ENCODE peak calls at places on chromosomes 16 and 17, in eight cellular contexts. One of them, this sample, is unnamed.

GRCh38 chr17:4304417-4305027 is 40.7 kb upstream of the ANKFY1 start:
- DNase-seq in ovary: no peak
- DNase-seq in right lobe of liver: no peak
- DNase-seq in cardiac muscle cell: peak; percentile 61
- DNase-seq in tibial nerve: peak; percentile 81
- DNase-seq in aorta: peak; percentile 47
- DNase-seq in A673: peak; percentile 68
- DNase-seq in naive thymus-derived CD4-positive, alpha-beta T cell: peak; percentile 53
- DNase-seq in this sample: peak; percentile 42

GRCh38 chr17:21166599-21167265 is 40.0 kb downstream of the DHRS7B start:
- DNase-seq in ovary: no peak
- DNase-seq in right lobe of liver: no peak
- DNase-seq in cardiac muscle cell: peak; percentile 69
- DNase-seq in tibial nerve: no peak
- DNase-seq in aorta: no peak
- DNase-seq in A673: no peak
- DNase-seq in naive thymus-derived CD4-positive, alpha-beta T cell: no peak
- DNase-seq in this sample: no peak

GRCh38 chr17:45129426-45129939 is 2.8 kb downstream of the PLCD3 start:
- DNase-seq in ovary: peak; percentile 64
- DNase-seq in right lobe of liver: no peak
- DNase-seq in cardiac muscle cell: no peak
- DNase-seq in tibial nerve: no peak
- DNase-seq in aorta: no peak
- DNase-seq in A673: no peak
- DNase-seq in naive thymus-derived CD4-positive, alpha-beta T cell: no peak
- DNase-seq in this sample: peak; percentile 98

GRCh38 chr17:75344664-75345063 is 55.4 kb upstream of the SLC25A19 start:
- DNase-seq in ovary: no peak
- DNase-seq in right lobe of liver: peak; percentile 13
- DNase-seq in cardiac muscle cell: no peak
- DNase-seq in tibial nerve: no peak
- DNase-seq in aorta: no peak
- DNase-seq in A673: no peak
- DNase-seq in naive thymus-derived CD4-positive, alpha-beta T cell: no peak
- DNase-seq in this sample: peak; percentile 75

GRCh38 chr16:55370762-55371482 is 46.9 kb downstream of the IRX6 start:
- DNase-seq in ovary: peak; percentile 59
- DNase-seq in right lobe of liver: peak; percentile 51
- DNase-seq in cardiac muscle cell: peak; percentile 45
- DNase-seq in tibial nerve: peak; percentile 51
- DNase-seq in aorta: peak; percentile 82
- DNase-seq in A673: peak; percentile 55
- DNase-seq in naive thymus-derived CD4-positive, alpha-beta T cell: no peak
- DNase-seq in this sample: peak; percentile 80

GRCh38 chr16:73011926-73012325 is 36.0 kb downstream of the ZFHX3 start:
- DNase-seq in ovary: no peak
- DNase-seq in right lobe of liver: no peak
- DNase-seq in cardiac muscle cell: no peak
- DNase-seq in tibial nerve: no peak
- DNase-seq in aorta: no peak
- DNase-seq in A673: no peak
- DNase-seq in naive thymus-derived CD4-positive, alpha-beta T cell: no peak
- DNase-seq in this sample: no peak

GRCh38 chr17:82158825-82159224 is 53.8 kb downstream of the CCDC57 start:
- DNase-seq in ovary: no peak
- DNase-seq in right lobe of liver: no peak
- DNase-seq in cardiac muscle cell: no peak
- DNase-seq in tibial nerve: no peak
- DNase-seq in aorta: no peak
- DNase-seq in A673: no peak
- DNase-seq in naive thymus-derived CD4-positive, alpha-beta T cell: no peak
- DNase-seq in this sample: no peak

GRCh38 chr17:82222816-82223215 is 6.0 kb upstream of the SLC16A3 start:
- DNase-seq in ovary: no peak
- DNase-seq in right lobe of liver: no peak
- DNase-seq in cardiac muscle cell: peak; percentile 60
- DNase-seq in tibial nerve: no peak
- DNase-seq in aorta: no peak
- DNase-seq in A673: no peak
- DNase-seq in naive thymus-derived CD4-positive, alpha-beta T cell: no peak
- DNase-seq in this sample: peak; percentile 73

GRCh38 chr16:75794426-75794825 is 68.1 kb upstream of the CPHXL start:
- DNase-seq in ovary: no peak
- DNase-seq in right lobe of liver: no peak
- DNase-seq in cardiac muscle cell: no peak
- DNase-seq in tibial nerve: no peak
- DNase-seq in aorta: no peak
- DNase-seq in A673: no peak
- DNase-seq in naive thymus-derived CD4-positive, alpha-beta T cell: no peak
- DNase-seq in this sample: no peak

GRCh38 chr17:50055055-50055425 is 870 bp upstream of the ITGA3 start:
- DNase-seq in ovary: no peak
- DNase-seq in right lobe of liver: no peak
- DNase-seq in cardiac muscle cell: no peak
- DNase-seq in tibial nerve: no peak
- DNase-seq in aorta: no peak
- DNase-seq in A673: no peak
- DNase-seq in naive thymus-derived CD4-positive, alpha-beta T cell: peak; percentile 16
- DNase-seq in this sample: peak; percentile 72

GRCh38 chr17:19386276-19386863 is 620 bp downstream of the MFAP4 start:
- DNase-seq in ovary: peak; percentile 68
- DNase-seq in right lobe of liver: peak; percentile 62
- DNase-seq in cardiac muscle cell: peak; percentile 85
- DNase-seq in tibial nerve: peak; percentile 69
- DNase-seq in aorta: peak; percentile 86
- DNase-seq in A673: peak; percentile 44
- DNase-seq in naive thymus-derived CD4-positive, alpha-beta T cell: no peak
- DNase-seq in this sample: no peak

GRCh38 chr17:66711936-66712335 is 123.0 kb upstream of the CACNG5 start:
- DNase-seq in ovary: no peak
- DNase-seq in right lobe of liver: no peak
- DNase-seq in cardiac muscle cell: no peak
- DNase-seq in tibial nerve: peak; percentile 69
- DNase-seq in aorta: no peak
- DNase-seq in A673: no peak
- DNase-seq in naive thymus-derived CD4-positive, alpha-beta T cell: no peak
- DNase-seq in this sample: no peak

GRCh38 chr17:77645441-77646430 is 312.8 kb upstream of the TNRC6C start:
- DNase-seq in ovary: no peak
- DNase-seq in right lobe of liver: no peak
- DNase-seq in cardiac muscle cell: peak; percentile 60
- DNase-seq in tibial nerve: no peak
- DNase-seq in aorta: no peak
- DNase-seq in A673: no peak
- DNase-seq in naive thymus-derived CD4-positive, alpha-beta T cell: peak; percentile 72
- DNase-seq in this sample: peak; percentile 76

GRCh38 chr17:78346605-78347250 is 13.1 kb downstream of the SOCS3 start:
- DNase-seq in ovary: no peak
- DNase-seq in right lobe of liver: no peak
- DNase-seq in cardiac muscle cell: no peak
- DNase-seq in tibial nerve: no peak
- DNase-seq in aorta: no peak
- DNase-seq in A673: no peak
- DNase-seq in naive thymus-derived CD4-positive, alpha-beta T cell: no peak
- DNase-seq in this sample: no peak

GRCh38 chr17:73748521-73748920 is 104.3 kb upstream of the SDK2 start:
- DNase-seq in ovary: no peak
- DNase-seq in right lobe of liver: no peak
- DNase-seq in cardiac muscle cell: no peak
- DNase-seq in tibial nerve: no peak
- DNase-seq in aorta: no peak
- DNase-seq in A673: no peak
- DNase-seq in naive thymus-derived CD4-positive, alpha-beta T cell: no peak
- DNase-seq in this sample: peak; percentile 89

GRCh38 chr16:15970743-15971434 is 21.5 kb downstream of the ABCC1 start:
- DNase-seq in ovary: no peak
- DNase-seq in right lobe of liver: no peak
- DNase-seq in cardiac muscle cell: no peak
- DNase-seq in tibial nerve: no peak
- DNase-seq in aorta: no peak
- DNase-seq in A673: no peak
- DNase-seq in naive thymus-derived CD4-positive, alpha-beta T cell: no peak
- DNase-seq in this sample: no peak

GRCh38 chr16:57607676-57608461 is 20.6 kb upstream of the ADGRG1 start:
- DNase-seq in ovary: no peak
- DNase-seq in right lobe of liver: no peak
- DNase-seq in cardiac muscle cell: no peak
- DNase-seq in tibial nerve: no peak
- DNase-seq in aorta: no peak
- DNase-seq in A673: no peak
- DNase-seq in naive thymus-derived CD4-positive, alpha-beta T cell: no peak
- DNase-seq in this sample: no peak

GRCh38 chr16:87145181-87146176 is 171.7 kb downstream of the C16orf95 start:
- DNase-seq in ovary: no peak
- DNase-seq in right lobe of liver: peak; percentile 56
- DNase-seq in cardiac muscle cell: peak; percentile 84
- DNase-seq in tibial nerve: no peak
- DNase-seq in aorta: peak; percentile 37
- DNase-seq in A673: peak; percentile 25
- DNase-seq in naive thymus-derived CD4-positive, alpha-beta T cell: no peak
- DNase-seq in this sample: no peak

GRCh38 chr17:16215965-16216316 is 607 bp upstream of the NCOR1 start:
- DNase-seq in ovary: no peak
- DNase-seq in right lobe of liver: no peak
- DNase-seq in cardiac muscle cell: no peak
- DNase-seq in tibial nerve: peak; percentile 24
- DNase-seq in aorta: no peak
- DNase-seq in A673: no peak
- DNase-seq in naive thymus-derived CD4-positive, alpha-beta T cell: peak; percentile 15
- DNase-seq in this sample: no peak

GRCh38 chr17:40303009-40303657 is 5.8 kb upstream of the RARA start:
- DNase-seq in ovary: no peak
- DNase-seq in right lobe of liver: no peak
- DNase-seq in cardiac muscle cell: peak; percentile 83
- DNase-seq in tibial nerve: peak; percentile 93
- DNase-seq in aorta: no peak
- DNase-seq in A673: peak; percentile 67
- DNase-seq in naive thymus-derived CD4-positive, alpha-beta T cell: peak; percentile 61
- DNase-seq in this sample: peak; percentile 67

GRCh38 chr17:40304464-40304863 is 4.5 kb upstream of the RARA start:
- DNase-seq in ovary: no peak
- DNase-seq in right lobe of liver: no peak
- DNase-seq in cardiac muscle cell: peak; percentile 89
- DNase-seq in tibial nerve: no peak
- DNase-seq in aorta: no peak
- DNase-seq in A673: no peak
- DNase-seq in naive thymus-derived CD4-positive, alpha-beta T cell: no peak
- DNase-seq in this sample: peak; percentile 33

GRCh38 chr17:40301315-40301714 is 7.7 kb upstream of the RARA start:
- DNase-seq in ovary: no peak
- DNase-seq in right lobe of liver: no peak
- DNase-seq in cardiac muscle cell: no peak
- DNase-seq in tibial nerve: no peak
- DNase-seq in aorta: no peak
- DNase-seq in A673: no peak
- DNase-seq in naive thymus-derived CD4-positive, alpha-beta T cell: no peak
- DNase-seq in this sample: peak; percentile 72

GRCh38 chr17:40306395-40306794 is 2.6 kb upstream of the RARA start:
- DNase-seq in ovary: no peak
- DNase-seq in right lobe of liver: no peak
- DNase-seq in cardiac muscle cell: no peak
- DNase-seq in tibial nerve: no peak
- DNase-seq in aorta: no peak
- DNase-seq in A673: no peak
- DNase-seq in naive thymus-derived CD4-positive, alpha-beta T cell: no peak
- DNase-seq in this sample: no peak

DNA sequence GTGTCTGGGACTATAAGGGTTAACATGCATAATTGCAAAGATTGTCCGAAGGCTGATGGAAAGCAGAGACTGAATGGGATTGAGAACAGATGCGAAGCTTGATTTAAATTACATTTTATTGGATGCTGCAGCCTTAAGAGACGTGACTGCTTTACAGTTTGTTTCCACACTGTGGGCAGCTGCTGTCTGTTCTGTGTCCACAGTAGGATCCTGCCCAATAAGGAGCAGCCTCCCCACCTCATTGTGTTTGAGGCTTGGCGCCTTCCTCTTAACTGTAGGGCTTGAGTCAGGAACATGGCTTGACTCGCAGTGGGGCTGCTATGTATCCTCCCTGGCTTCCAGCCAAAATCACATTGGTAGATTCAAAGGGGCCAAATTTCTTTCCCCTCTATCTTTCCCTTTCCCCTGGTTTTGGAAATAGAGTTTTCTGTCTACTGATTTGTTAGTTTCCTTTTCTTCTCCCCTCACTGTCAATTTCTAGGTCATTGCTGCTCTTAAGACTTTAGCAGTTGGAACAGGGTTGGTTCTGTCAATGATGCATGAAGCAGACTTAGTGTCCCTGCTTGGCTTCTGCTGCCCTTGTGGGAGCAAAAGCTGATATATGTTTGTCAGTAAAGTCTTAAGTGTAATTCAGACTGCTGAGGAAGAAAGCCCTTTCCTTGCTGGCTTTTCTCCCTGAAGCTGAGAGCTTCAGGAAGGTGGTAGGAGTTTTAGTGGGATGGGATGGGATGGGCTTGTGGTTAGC is 5.1 kb upstream of the RARA start:
- DNase-seq in ovary: no peak
- DNase-seq in right lobe of liver: peak; percentile 45
- DNase-seq in cardiac muscle cell: peak; percentile 84
- DNase-seq in tibial nerve: no peak
- DNase-seq in aorta: no peak
- DNase-seq in A673: no peak
- DNase-seq in naive thymus-derived CD4-positive, alpha-beta T cell: no peak
- DNase-seq in this sample: no peak
- H3K36me3 ChIP-seq in ovary: no peaks in the 10 kb centered on the region
- H3K36me3 ChIP-seq in right lobe of liver: no peaks in the 10 kb centered on the region
- H3K36me3 ChIP-seq in cardiac muscle cell: no peaks in the 10 kb centered on the region
- H3K36me3 ChIP-seq in tibial nerve: no peaks in the 10 kb centered on the region
- H3K36me3 ChIP-seq in aorta: no peaks in the 10 kb centered on the region
- H3K36me3 ChIP-seq in A673: peaks cover 21% of the 10 kb centered on the region
- H3K36me3 ChIP-seq in naive thymus-derived CD4-positive, alpha-beta T cell: no peaks in the 10 kb centered on the region
- H3K36me3 ChIP-seq in this sample: peaks cover 62% of the 10 kb centered on the region

GRCh38 chr16:2364638-2365210 is 24.2 kb upstream of the ABCA3 start:
- DNase-seq in ovary: no peak
- DNase-seq in right lobe of liver: no peak
- DNase-seq in cardiac muscle cell: peak; percentile 36
- DNase-seq in tibial nerve: no peak
- DNase-seq in aorta: no peak
- DNase-seq in A673: peak; percentile 14
- DNase-seq in naive thymus-derived CD4-positive, alpha-beta T cell: no peak
- DNase-seq in this sample: no peak
- H3K36me3 ChIP-seq in ovary: no peaks in the 10 kb centered on the region
- H3K36me3 ChIP-seq in right lobe of liver: no peaks in the 10 kb centered on the region
- H3K36me3 ChIP-seq in cardiac muscle cell: no peaks in the 10 kb centered on the region
- H3K36me3 ChIP-seq in tibial nerve: no peaks in the 10 kb centered on the region
- H3K36me3 ChIP-seq in aorta: no peaks in the 10 kb centered on the region
- H3K36me3 ChIP-seq in A673: no peaks in the 10 kb centered on the region
- H3K36me3 ChIP-seq in naive thymus-derived CD4-positive, alpha-beta T cell: no peaks in the 10 kb centered on the region
- H3K36me3 ChIP-seq in this sample: no peaks in the 10 kb centered on the region

GRCh38 chr16:1499756-1500464 is 6.8 kb downstream of the TELO2 start:
- DNase-seq in ovary: no peak
- DNase-seq in right lobe of liver: no peak
- DNase-seq in cardiac muscle cell: no peak
- DNase-seq in tibial nerve: no peak
- DNase-seq in aorta: no peak
- DNase-seq in A673: no peak
- DNase-seq in naive thymus-derived CD4-positive, alpha-beta T cell: no peak
- DNase-seq in this sample: no peak
- H3K36me3 ChIP-seq in ovary: no peaks in the 10 kb centered on the region
- H3K36me3 ChIP-seq in right lobe of liver: peaks cover 2% of the 10 kb centered on the region
- H3K36me3 ChIP-seq in cardiac muscle cell: peaks cover 23% of the 10 kb centered on the region
- H3K36me3 ChIP-seq in tibial nerve: no peaks in the 10 kb centered on the region
- H3K36me3 ChIP-seq in aorta: peaks cover 2% of the 10 kb centered on the region
- H3K36me3 ChIP-seq in A673: peaks cover 32% of the 10 kb centered on the region
- H3K36me3 ChIP-seq in naive thymus-derived CD4-positive, alpha-beta T cell: peaks cover 85% of the 10 kb centered on the region
- H3K36me3 ChIP-seq in this sample: peaks cover 83% of the 10 kb centered on the region

GRCh38 chr16:84916156-84916555 is 95.2 kb downstream of the ZDHHC7 start:
- DNase-seq in ovary: no peak
- DNase-seq in right lobe of liver: no peak
- DNase-seq in cardiac muscle cell: no peak
- DNase-seq in tibial nerve: no peak
- DNase-seq in aorta: no peak
- DNase-seq in A673: no peak
- DNase-seq in naive thymus-derived CD4-positive, alpha-beta T cell: no peak
- DNase-seq in this sample: no peak
- H3K36me3 ChIP-seq in ovary: no peaks in the 10 kb centered on the region
- H3K36me3 ChIP-seq in right lobe of liver: no peaks in the 10 kb centered on the region
- H3K36me3 ChIP-seq in cardiac muscle cell: no peaks in the 10 kb centered on the region
- H3K36me3 ChIP-seq in tibial nerve: no peaks in the 10 kb centered on the region
- H3K36me3 ChIP-seq in aorta: no peaks in the 10 kb centered on the region
- H3K36me3 ChIP-seq in A673: no peaks in the 10 kb centered on the region
- H3K36me3 ChIP-seq in naive thymus-derived CD4-positive, alpha-beta T cell: no peaks in the 10 kb centered on the region
- H3K36me3 ChIP-seq in this sample: no peaks in the 10 kb centered on the region